ENCODE peak calls at places on chromosomes 16 and 17, in eight cellular contexts. One of them, this sample, is unnamed.

GRCh38 chr17:10683853-10684252 is 13.5 kb downstream of the SCO1 start:
- DNase-seq in gastrocnemius medialis: no peak
- DNase-seq in transverse colon: no peak
- DNase-seq in HCT116: peak; percentile 28
- DNase-seq in heart left ventricle: no peak
- DNase-seq in stomach: no peak
- DNase-seq in tibial nerve: no peak
- DNase-seq in uterus: no peak
- DNase-seq in this sample: no peak

GRCh38 chr17:7045492-7046126 is 1.7 kb upstream of the SLC16A11 start:
- DNase-seq in gastrocnemius medialis: no peak
- DNase-seq in transverse colon: peak; percentile 63
- DNase-seq in HCT116: peak; percentile 67
- DNase-seq in heart left ventricle: no peak
- DNase-seq in stomach: peak; percentile 56
- DNase-seq in tibial nerve: no peak
- DNase-seq in uterus: no peak
- DNase-seq in this sample: no peak

GRCh38 chr16:1771072-1771863 is at the start of gene NME3:
- DNase-seq in gastrocnemius medialis: peak; percentile 70
- DNase-seq in transverse colon: peak; percentile 85
- DNase-seq in HCT116: no peak
- DNase-seq in heart left ventricle: peak; percentile 80
- DNase-seq in stomach: peak; percentile 81
- DNase-seq in tibial nerve: peak; percentile 74
- DNase-seq in uterus: peak; percentile 79
- DNase-seq in this sample: peak; percentile 90

GRCh38 chr17:34135841-34136240 is 119.2 kb upstream of the CCL2 start:
- DNase-seq in gastrocnemius medialis: no peak
- DNase-seq in transverse colon: no peak
- DNase-seq in HCT116: no peak
- DNase-seq in heart left ventricle: no peak
- DNase-seq in stomach: no peak
- DNase-seq in tibial nerve: no peak
- DNase-seq in uterus: no peak
- DNase-seq in this sample: no peak

GRCh38 chr17:9862191-9862590 is 36.5 kb downstream of the GLP2R start:
- DNase-seq in gastrocnemius medialis: no peak
- DNase-seq in transverse colon: no peak
- DNase-seq in HCT116: no peak
- DNase-seq in heart left ventricle: no peak
- DNase-seq in stomach: no peak
- DNase-seq in tibial nerve: no peak
- DNase-seq in uterus: no peak
- DNase-seq in this sample: no peak

GRCh38 chr17:18280766-18281165 is 20.3 kb downstream of the MIEF2 start:
- DNase-seq in gastrocnemius medialis: no peak
- DNase-seq in transverse colon: no peak
- DNase-seq in HCT116: no peak
- DNase-seq in heart left ventricle: no peak
- DNase-seq in stomach: no peak
- DNase-seq in tibial nerve: no peak
- DNase-seq in uterus: no peak
- DNase-seq in this sample: no peak

GRCh38 chr17:4988168-4988567 is 693 bp upstream of the CAMTA2 start:
- DNase-seq in gastrocnemius medialis: peak; percentile 31
- DNase-seq in transverse colon: no peak
- DNase-seq in HCT116: no peak
- DNase-seq in heart left ventricle: no peak
- DNase-seq in stomach: no peak
- DNase-seq in tibial nerve: no peak
- DNase-seq in uterus: peak; percentile 40
- DNase-seq in this sample: no peak

GRCh38 chr16:27374794-27375499 is 27.0 kb upstream of the IL21R start:
- DNase-seq in gastrocnemius medialis: peak; percentile 35
- DNase-seq in transverse colon: peak; percentile 58
- DNase-seq in HCT116: peak; percentile 94
- DNase-seq in heart left ventricle: peak; percentile 55
- DNase-seq in stomach: peak; percentile 33
- DNase-seq in tibial nerve: peak; percentile 23
- DNase-seq in uterus: peak; percentile 69
- DNase-seq in this sample: peak; percentile 60

GRCh38 chr16:75288181-75288580 is 36.8 kb upstream of the BCAR1 start:
- DNase-seq in gastrocnemius medialis: no peak
- DNase-seq in transverse colon: no peak
- DNase-seq in HCT116: no peak
- DNase-seq in heart left ventricle: no peak
- DNase-seq in stomach: no peak
- DNase-seq in tibial nerve: no peak
- DNase-seq in uterus: no peak
- DNase-seq in this sample: no peak

GRCh38 chr16:76474048-76474447 is 196.8 kb downstream of the CNTNAP4 start:
- DNase-seq in gastrocnemius medialis: no peak
- DNase-seq in transverse colon: no peak
- DNase-seq in HCT116: no peak
- DNase-seq in heart left ventricle: no peak
- DNase-seq in stomach: no peak
- DNase-seq in tibial nerve: no peak
- DNase-seq in uterus: no peak
- DNase-seq in this sample: no peak

GRCh38 chr16:79286646-79287423 is 313.7 kb downstream of the MAF start:
- DNase-seq in gastrocnemius medialis: peak; percentile 42
- DNase-seq in transverse colon: peak; percentile 58
- DNase-seq in HCT116: no peak
- DNase-seq in heart left ventricle: peak; percentile 30
- DNase-seq in stomach: peak; percentile 49
- DNase-seq in tibial nerve: peak; percentile 23
- DNase-seq in uterus: peak; percentile 27
- DNase-seq in this sample: peak; percentile 67

GRCh38 chr16:65817066-65817465 is 549.4 kb upstream of the CDH5 start:
- DNase-seq in gastrocnemius medialis: no peak
- DNase-seq in transverse colon: no peak
- DNase-seq in HCT116: no peak
- DNase-seq in heart left ventricle: no peak
- DNase-seq in stomach: no peak
- DNase-seq in tibial nerve: no peak
- DNase-seq in uterus: no peak
- DNase-seq in this sample: no peak

GRCh38 chr16:57612494-57612893 is 15.9 kb upstream of the ADGRG1 start:
- DNase-seq in gastrocnemius medialis: no peak
- DNase-seq in transverse colon: no peak
- DNase-seq in HCT116: no peak
- DNase-seq in heart left ventricle: no peak
- DNase-seq in stomach: peak; percentile 14
- DNase-seq in tibial nerve: no peak
- DNase-seq in uterus: no peak
- DNase-seq in this sample: peak; percentile 43

GRCh38 chr16:84319146-84319760 is 24.6 kb downstream of the WFDC1 start:
- DNase-seq in gastrocnemius medialis: no peak
- DNase-seq in transverse colon: no peak
- DNase-seq in HCT116: no peak
- DNase-seq in heart left ventricle: no peak
- DNase-seq in stomach: no peak
- DNase-seq in tibial nerve: no peak
- DNase-seq in uterus: no peak
- DNase-seq in this sample: no peak

GRCh38 chr16:71734511-71734910 is 10.0 kb upstream of the PHLPP2 start:
- DNase-seq in gastrocnemius medialis: no peak
- DNase-seq in transverse colon: no peak
- DNase-seq in HCT116: no peak
- DNase-seq in heart left ventricle: no peak
- DNase-seq in stomach: no peak
- DNase-seq in tibial nerve: no peak
- DNase-seq in uterus: no peak
- DNase-seq in this sample: no peak

GRCh38 chr17:78409191-78409621 is 30.8 kb downstream of the PGS1 start:
- DNase-seq in gastrocnemius medialis: no peak
- DNase-seq in transverse colon: peak; percentile 91
- DNase-seq in HCT116: no peak
- DNase-seq in heart left ventricle: no peak
- DNase-seq in stomach: peak; percentile 83
- DNase-seq in tibial nerve: no peak
- DNase-seq in uterus: no peak
- DNase-seq in this sample: peak; percentile 86

GRCh38 chr16:84486126-84486525 is 18.3 kb downstream of the MEAK7 start:
- DNase-seq in gastrocnemius medialis: no peak
- DNase-seq in transverse colon: no peak
- DNase-seq in HCT116: no peak
- DNase-seq in heart left ventricle: no peak
- DNase-seq in stomach: peak; percentile 13
- DNase-seq in tibial nerve: no peak
- DNase-seq in uterus: no peak
- DNase-seq in this sample: no peak

GRCh38 chr17:62892870-62893338 is 73.1 kb upstream of the TANC2 start:
- DNase-seq in gastrocnemius medialis: no peak
- DNase-seq in transverse colon: peak; percentile 35
- DNase-seq in HCT116: no peak
- DNase-seq in heart left ventricle: peak; percentile 31
- DNase-seq in stomach: peak; percentile 40
- DNase-seq in tibial nerve: no peak
- DNase-seq in uterus: no peak
- DNase-seq in this sample: no peak

GRCh38 chr16:30482366-30482765 is 9.8 kb downstream of the ITGAL start:
- DNase-seq in gastrocnemius medialis: no peak
- DNase-seq in transverse colon: no peak
- DNase-seq in HCT116: peak; percentile 15
- DNase-seq in heart left ventricle: no peak
- DNase-seq in stomach: no peak
- DNase-seq in tibial nerve: no peak
- DNase-seq in uterus: no peak
- DNase-seq in this sample: no peak
- TF ChIP-seq CTCF in gastrocnemius medialis: no peak
- TF ChIP-seq CTCF in transverse colon: no peak
- TF ChIP-seq CTCF in HCT116: peak; percentile 60
- TF ChIP-seq CTCF in heart left ventricle: no peak
- TF ChIP-seq CTCF in stomach: no peak
- TF ChIP-seq CTCF in tibial nerve: no peak
- TF ChIP-seq CTCF in uterus: no peak
- TF ChIP-seq CTCF in this sample: peak; percentile 34

GRCh38 chr16:66949472-66949871 is 11.6 kb upstream of the CES3 start:
- DNase-seq in gastrocnemius medialis: peak; percentile 77
- DNase-seq in transverse colon: no peak
- DNase-seq in HCT116: no peak
- DNase-seq in heart left ventricle: no peak
- DNase-seq in stomach: no peak
- DNase-seq in tibial nerve: no peak
- DNase-seq in uterus: no peak
- DNase-seq in this sample: no peak

GRCh38 chr16:66947302-66948033 is 12.2 kb downstream of the CES2 start:
- DNase-seq in gastrocnemius medialis: peak; percentile 86
- DNase-seq in transverse colon: peak; percentile 91
- DNase-seq in HCT116: peak; percentile 81
- DNase-seq in heart left ventricle: peak; percentile 72
- DNase-seq in stomach: peak; percentile 89
- DNase-seq in tibial nerve: peak; percentile 85
- DNase-seq in uterus: peak; percentile 82
- DNase-seq in this sample: peak; percentile 96

GRCh38 chr16:66946974-66947301 is 11.6 kb downstream of the CES2 start:
- DNase-seq in gastrocnemius medialis: no peak
- DNase-seq in transverse colon: no peak
- DNase-seq in HCT116: no peak
- DNase-seq in heart left ventricle: no peak
- DNase-seq in stomach: no peak
- DNase-seq in tibial nerve: no peak
- DNase-seq in uterus: no peak
- DNase-seq in this sample: no peak

GRCh38 chr16:66946541-66946940 is 11.2 kb downstream of the CES2 start:
- DNase-seq in gastrocnemius medialis: no peak
- DNase-seq in transverse colon: no peak
- DNase-seq in HCT116: no peak
- DNase-seq in heart left ventricle: no peak
- DNase-seq in stomach: no peak
- DNase-seq in tibial nerve: no peak
- DNase-seq in uterus: no peak
- DNase-seq in this sample: no peak

GRCh38 chr16:66948034-66948821 is 12.8 kb upstream of the CES3 start:
- DNase-seq in gastrocnemius medialis: peak; percentile 53
- DNase-seq in transverse colon: peak; percentile 43
- DNase-seq in HCT116: no peak
- DNase-seq in heart left ventricle: no peak
- DNase-seq in stomach: peak; percentile 31
- DNase-seq in tibial nerve: no peak
- DNase-seq in uterus: no peak
- DNase-seq in this sample: peak; percentile 74
- H3K27me3 ChIP-seq in gastrocnemius medialis: no peaks in the 10 kb centered on the region
- H3K27me3 ChIP-seq in transverse colon: peaks cover 13% of the 10 kb centered on the region
- H3K27me3 ChIP-seq in HCT116: no peaks in the 10 kb centered on the region
- H3K27me3 ChIP-seq in heart left ventricle: no peaks in the 10 kb centered on the region
- H3K27me3 ChIP-seq in stomach: no peaks in the 10 kb centered on the region
- H3K27me3 ChIP-seq in tibial nerve: no peaks in the 10 kb centered on the region
- H3K27me3 ChIP-seq in uterus: no peaks in the 10 kb centered on the region
- H3K27me3 ChIP-seq in this sample: no peaks in the 10 kb centered on the region

DNA sequence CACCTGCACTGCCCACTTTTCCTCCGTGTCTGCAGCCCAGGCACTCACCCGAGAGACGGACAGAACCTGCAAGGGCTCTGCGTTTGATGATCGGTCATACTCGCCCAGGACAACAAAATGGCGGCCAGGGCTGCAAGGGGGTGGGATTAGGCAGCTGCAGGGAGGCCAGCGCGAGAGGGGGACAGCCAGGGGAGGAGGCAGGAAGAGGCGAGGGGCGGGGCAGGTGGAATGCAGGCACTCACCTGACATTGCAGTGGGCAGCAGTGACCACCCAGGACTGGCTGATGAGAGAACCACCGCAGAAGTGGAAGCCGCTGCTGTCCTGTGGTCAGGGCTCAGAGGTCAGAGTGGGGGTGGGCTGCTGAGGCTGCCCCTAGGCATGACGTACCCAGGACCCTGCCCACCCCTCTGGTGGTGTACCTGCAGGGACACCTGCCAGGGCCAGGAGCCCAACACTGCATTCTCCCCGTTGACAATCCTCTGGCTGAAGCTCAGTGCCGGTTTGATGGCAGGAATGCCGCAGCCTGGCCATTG is 917 bp downstream of the CTRL start:
- DNase-seq in gastrocnemius medialis: peak; percentile 14
- DNase-seq in transverse colon: no peak
- DNase-seq in HCT116: no peak
- DNase-seq in heart left ventricle: no peak
- DNase-seq in stomach: no peak
- DNase-seq in tibial nerve: no peak
- DNase-seq in uterus: no peak
- DNase-seq in this sample: no peak
- TF ChIP-seq POLR2A in gastrocnemius medialis: no peak
- TF ChIP-seq POLR2A in transverse colon: no peak
- TF ChIP-seq POLR2A in HCT116: no peak
- TF ChIP-seq POLR2A in heart left ventricle: no peak
- TF ChIP-seq POLR2A in stomach: no peak
- TF ChIP-seq POLR2A in tibial nerve: no peak
- TF ChIP-seq POLR2A in uterus: no peak
- TF ChIP-seq POLR2A in this sample: no peak

DNA sequence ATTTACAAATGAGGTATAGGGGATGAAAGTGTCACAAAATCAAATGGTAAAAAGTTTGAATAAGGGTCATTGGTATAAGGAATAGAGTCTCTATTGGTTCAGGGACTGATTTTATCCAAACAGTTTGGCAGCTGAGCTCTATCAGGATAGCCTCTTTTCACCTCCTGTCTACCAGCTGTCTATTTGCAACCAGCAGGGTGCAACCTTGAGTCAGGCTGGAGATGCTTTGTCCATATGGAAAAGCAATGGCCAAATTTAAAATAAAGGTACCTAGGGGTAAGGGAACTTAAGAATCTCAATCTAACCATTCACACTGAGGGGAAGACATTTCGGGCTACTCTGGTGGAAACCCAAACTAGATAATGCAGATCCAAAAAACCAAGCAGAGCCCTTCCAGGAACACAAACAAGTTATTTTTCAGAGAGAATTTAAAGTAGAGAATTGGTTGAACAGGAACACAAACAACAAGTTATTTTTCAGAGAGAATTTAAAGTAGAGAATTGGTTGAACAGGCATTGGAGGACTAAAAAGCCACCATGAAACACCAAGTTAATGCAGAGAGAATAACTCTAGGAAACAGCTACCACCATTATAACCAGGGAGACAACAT is 12.6 kb upstream of the CA10 start:
- DNase-seq in gastrocnemius medialis: no peak
- DNase-seq in transverse colon: no peak
- DNase-seq in HCT116: no peak
- DNase-seq in heart left ventricle: no peak
- DNase-seq in stomach: peak; percentile 67
- DNase-seq in tibial nerve: no peak
- DNase-seq in uterus: no peak
- DNase-seq in this sample: no peak
- TF ChIP-seq CTCF in gastrocnemius medialis: no peak
- TF ChIP-seq CTCF in transverse colon: peak; percentile 26
- TF ChIP-seq CTCF in HCT116: peak; percentile 45
- TF ChIP-seq CTCF in heart left ventricle: no peak
- TF ChIP-seq CTCF in stomach: no peak
- TF ChIP-seq CTCF in tibial nerve: no peak
- TF ChIP-seq CTCF in uterus: no peak
- TF ChIP-seq CTCF in this sample: no peak

This sample was measured in Peyer's patch.